ENCODE peak calls at places on chromosomes 6 and 20, in seven cellular contexts. One of them, this sample, is unnamed. For H3K4me1, the result is how much of the 10 kb centered on the place peaks cover.

GRCh38 chr6:23354004-23354403 is 772.0 kb upstream of the NRSN1 start:
- DNase-seq in pancreas: no peak
- DNase-seq in breast epithelium: no peak
- DNase-seq in MM.1S: no peak
- DNase-seq in body of pancreas: no peak
- DNase-seq in upper lobe of right lung: no peak
- DNase-seq in suprapubic skin: no peak
- DNase-seq in this sample: no peak

GRCh38 chr6:120378582-120379220 is 955.6 kb downstream of the TBC1D32 start:
- DNase-seq in pancreas: no peak
- DNase-seq in breast epithelium: no peak
- DNase-seq in MM.1S: peak
- DNase-seq in body of pancreas: peak
- DNase-seq in upper lobe of right lung: no peak
- DNase-seq in suprapubic skin: no peak
- DNase-seq in this sample: no peak

GRCh38 chr20:18705906-18706305 is 107.7 kb upstream of the SCP2D1 start:
- DNase-seq in pancreas: no peak
- DNase-seq in breast epithelium: no peak
- DNase-seq in MM.1S: no peak
- DNase-seq in body of pancreas: no peak
- DNase-seq in upper lobe of right lung: no peak
- DNase-seq in suprapubic skin: no peak
- DNase-seq in this sample: no peak

GRCh38 chr6:6841571-6841970 is 253.1 kb downstream of the LY86 start:
- DNase-seq in pancreas: no peak
- DNase-seq in breast epithelium: no peak
- DNase-seq in MM.1S: no peak
- DNase-seq in body of pancreas: no peak
- DNase-seq in upper lobe of right lung: no peak
- DNase-seq in suprapubic skin: no peak
- DNase-seq in this sample: no peak

GRCh38 chr6:150627601-150628012 is 27.9 kb downstream of the PLEKHG1 start:
- DNase-seq in pancreas: no peak
- DNase-seq in breast epithelium: no peak
- DNase-seq in MM.1S: no peak
- DNase-seq in body of pancreas: no peak
- DNase-seq in upper lobe of right lung: no peak
- DNase-seq in suprapubic skin: no peak
- DNase-seq in this sample: no peak

GRCh38 chr20:52682271-52682670 is 289.9 kb upstream of the TSHZ2 start:
- DNase-seq in pancreas: no peak
- DNase-seq in breast epithelium: no peak
- DNase-seq in MM.1S: no peak
- DNase-seq in body of pancreas: no peak
- DNase-seq in upper lobe of right lung: no peak
- DNase-seq in suprapubic skin: no peak
- DNase-seq in this sample: no peak

GRCh38 chr6:149169761-149170359 is 147.7 kb upstream of the TAB2 start:
- DNase-seq in pancreas: no peak
- DNase-seq in breast epithelium: no peak
- DNase-seq in MM.1S: no peak
- DNase-seq in body of pancreas: no peak
- DNase-seq in upper lobe of right lung: no peak
- DNase-seq in suprapubic skin: no peak
- DNase-seq in this sample: no peak

GRCh38 chr20:23666189-23666588 is 22.6 kb downstream of the CST4 start:
- DNase-seq in pancreas: no peak
- DNase-seq in breast epithelium: no peak
- DNase-seq in MM.1S: no peak
- DNase-seq in body of pancreas: no peak
- DNase-seq in upper lobe of right lung: no peak
- DNase-seq in suprapubic skin: no peak
- DNase-seq in this sample: no peak

GRCh38 chr20:59632426-59633113 is 28.2 kb downstream of the PHACTR3 start:
- DNase-seq in pancreas: no peak
- DNase-seq in breast epithelium: no peak
- DNase-seq in MM.1S: no peak
- DNase-seq in body of pancreas: no peak
- DNase-seq in upper lobe of right lung: no peak
- DNase-seq in suprapubic skin: no peak
- DNase-seq in this sample: no peak

GRCh38 chr20:33659341-33660034 is 2.6 kb upstream of the C20orf144 start:
- DNase-seq in pancreas: peak
- DNase-seq in breast epithelium: no peak
- DNase-seq in MM.1S: no peak
- DNase-seq in body of pancreas: no peak
- DNase-seq in upper lobe of right lung: no peak
- DNase-seq in suprapubic skin: no peak
- DNase-seq in this sample: no peak

GRCh38 chr6:44061375-44062104 is 65.7 kb downstream of the MRPL14 start:
- DNase-seq in pancreas: no peak
- DNase-seq in breast epithelium: no peak
- DNase-seq in MM.1S: no peak
- DNase-seq in body of pancreas: no peak
- DNase-seq in upper lobe of right lung: no peak
- DNase-seq in suprapubic skin: no peak
- DNase-seq in this sample: no peak

GRCh38 chr6:163570579-163571231 is 156.2 kb downstream of the QKI start:
- DNase-seq in pancreas: no peak
- DNase-seq in breast epithelium: no peak
- DNase-seq in MM.1S: no peak
- DNase-seq in body of pancreas: no peak
- DNase-seq in upper lobe of right lung: no peak
- DNase-seq in suprapubic skin: no peak
- DNase-seq in this sample: no peak

GRCh38 chr6:56837322-56837894 is 117.5 kb upstream of the BEND6 start:
- DNase-seq in pancreas: no peak
- DNase-seq in breast epithelium: no peak
- DNase-seq in MM.1S: no peak
- DNase-seq in body of pancreas: no peak
- DNase-seq in upper lobe of right lung: no peak
- DNase-seq in suprapubic skin: no peak
- DNase-seq in this sample: no peak
- H3K4me1 ChIP-seq in pancreas: under half
- H3K4me1 ChIP-seq in breast epithelium: under half
- H3K4me1 ChIP-seq in MM.1S: under half
- H3K4me1 ChIP-seq in body of pancreas: under half
- H3K4me1 ChIP-seq in upper lobe of right lung: under half
- H3K4me1 ChIP-seq in suprapubic skin: under half
- H3K4me1 ChIP-seq in this sample: under half

DNA sequence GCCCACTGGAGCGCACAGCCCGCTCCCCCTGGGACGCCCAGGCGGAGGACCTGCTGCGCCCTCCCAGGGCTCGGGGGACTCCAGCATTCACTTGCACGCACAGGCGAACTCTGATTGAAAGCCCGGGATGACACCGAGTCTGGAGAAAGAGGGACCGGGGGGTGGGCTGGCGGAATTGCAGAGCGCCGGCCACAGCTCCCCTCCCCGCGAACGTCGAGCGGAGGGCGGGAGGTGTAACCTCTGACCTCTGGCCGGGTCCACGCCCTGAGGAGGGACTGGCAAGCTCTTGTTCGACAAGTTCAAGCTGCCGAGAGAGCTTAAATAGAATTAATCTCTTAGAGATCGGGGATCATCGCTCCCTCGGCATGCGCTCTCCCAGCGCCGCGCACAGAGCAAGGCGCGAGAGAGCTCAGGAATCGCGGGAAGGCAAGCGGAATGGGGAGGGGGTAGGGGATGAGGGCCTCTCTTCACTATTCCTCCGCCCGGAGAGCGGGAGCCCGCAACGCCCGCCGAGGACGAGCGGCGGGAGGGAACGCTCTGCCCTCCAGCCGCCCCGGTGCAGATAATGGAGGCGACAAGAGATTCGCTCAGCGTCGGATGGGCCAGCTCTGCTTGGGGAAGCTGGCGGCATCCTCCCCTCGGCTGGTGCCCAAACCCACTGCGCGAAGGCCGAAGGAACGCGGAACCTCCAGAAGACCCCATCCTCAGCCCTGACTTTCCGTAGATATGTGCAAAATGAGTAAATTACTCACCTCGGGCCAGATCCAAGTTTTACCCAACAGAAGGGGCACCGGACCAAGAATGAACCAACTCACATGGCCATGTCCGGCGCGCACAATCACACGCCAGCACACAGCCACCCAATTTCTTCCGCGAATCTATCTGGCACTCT is 761 bp upstream of the NR2E1 start:
- DNase-seq in pancreas: peak
- DNase-seq in breast epithelium: no peak
- DNase-seq in MM.1S: no peak
- DNase-seq in body of pancreas: no peak
- DNase-seq in upper lobe of right lung: no peak
- DNase-seq in suprapubic skin: no peak
- DNase-seq in this sample: no peak
- H3K4me1 ChIP-seq in pancreas: under half
- H3K4me1 ChIP-seq in breast epithelium: under half
- H3K4me1 ChIP-seq in MM.1S: under half
- H3K4me1 ChIP-seq in body of pancreas: under half
- H3K4me1 ChIP-seq in upper lobe of right lung: half or more
- H3K4me1 ChIP-seq in suprapubic skin: half or more
- H3K4me1 ChIP-seq in this sample: half or more

DNA sequence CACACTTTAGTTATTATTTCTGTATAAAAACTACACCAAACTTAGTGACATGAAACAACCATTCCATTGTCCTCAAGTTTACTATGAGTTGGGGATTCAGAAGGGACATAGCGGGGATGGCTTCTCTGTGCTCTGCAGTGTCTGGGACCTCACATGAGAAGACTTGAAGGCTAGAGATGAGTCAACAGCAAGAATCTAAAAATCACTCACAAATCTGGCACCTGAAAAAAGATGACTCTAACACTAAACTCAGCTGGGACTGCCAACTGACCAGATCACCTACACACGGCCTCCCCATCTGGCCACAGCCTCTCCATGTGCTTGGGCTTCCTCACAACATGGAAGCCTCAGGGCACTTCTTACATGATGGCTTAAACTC is 63.0 kb upstream of the EYA2 start:
- DNase-seq in pancreas: no peak
- DNase-seq in breast epithelium: no peak
- DNase-seq in MM.1S: no peak
- DNase-seq in body of pancreas: no peak
- DNase-seq in upper lobe of right lung: no peak
- DNase-seq in suprapubic skin: no peak
- DNase-seq in this sample: no peak
- H3K4me1 ChIP-seq in pancreas: under half
- H3K4me1 ChIP-seq in breast epithelium: under half
- H3K4me1 ChIP-seq in MM.1S: under half
- H3K4me1 ChIP-seq in body of pancreas: under half
- H3K4me1 ChIP-seq in upper lobe of right lung: under half
- H3K4me1 ChIP-seq in suprapubic skin: under half
- H3K4me1 ChIP-seq in this sample: under half

DNA sequence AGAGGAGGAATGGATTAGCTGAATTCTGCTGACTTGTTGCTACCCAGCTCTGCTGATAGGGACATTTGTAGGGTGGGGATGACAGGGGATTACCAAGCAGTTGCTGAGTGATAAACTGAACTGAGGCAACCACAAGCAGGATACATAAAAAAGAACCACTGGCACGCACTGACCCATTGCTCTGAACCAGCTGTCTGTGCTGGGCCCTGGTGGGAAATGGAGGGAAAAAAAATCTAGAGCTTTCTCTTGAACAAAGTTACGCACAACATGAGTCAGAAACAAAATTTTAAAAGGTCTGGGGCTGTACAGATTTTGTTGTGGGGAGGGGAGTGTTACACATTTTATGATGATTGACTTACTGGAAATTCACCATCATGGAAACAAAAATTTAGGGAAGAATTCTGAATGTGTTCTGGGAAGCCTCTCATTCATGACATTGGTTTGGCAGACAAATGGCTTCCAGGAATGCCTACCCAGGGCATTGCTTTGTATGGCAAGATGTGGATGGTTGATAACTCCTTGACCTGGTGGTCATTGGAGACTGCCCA is 37.7 kb downstream of the FOXO3 start:
- DNase-seq in pancreas: no peak
- DNase-seq in breast epithelium: no peak
- DNase-seq in MM.1S: peak
- DNase-seq in body of pancreas: no peak
- DNase-seq in upper lobe of right lung: no peak
- DNase-seq in suprapubic skin: no peak
- DNase-seq in this sample: no peak
- H3K4me1 ChIP-seq in pancreas: under half
- H3K4me1 ChIP-seq in breast epithelium: under half
- H3K4me1 ChIP-seq in MM.1S: half or more
- H3K4me1 ChIP-seq in body of pancreas: half or more
- H3K4me1 ChIP-seq in upper lobe of right lung: half or more
- H3K4me1 ChIP-seq in suprapubic skin: half or more
- H3K4me1 ChIP-seq in this sample: under half

GRCh38 chr6:85672623-85673022 is 29.9 kb upstream of the SYNCRIP start:
- DNase-seq in pancreas: no peak
- DNase-seq in breast epithelium: no peak
- DNase-seq in MM.1S: no peak
- DNase-seq in body of pancreas: no peak
- DNase-seq in upper lobe of right lung: no peak
- DNase-seq in suprapubic skin: no peak
- DNase-seq in this sample: no peak
- H3K4me1 ChIP-seq in pancreas: under half
- H3K4me1 ChIP-seq in breast epithelium: under half
- H3K4me1 ChIP-seq in MM.1S: under half
- H3K4me1 ChIP-seq in body of pancreas: under half
- H3K4me1 ChIP-seq in upper lobe of right lung: under half
- H3K4me1 ChIP-seq in suprapubic skin: half or more
- H3K4me1 ChIP-seq in this sample: under half

GRCh38 chr6:137872071-137872470 is 5.0 kb downstream of the TNFAIP3 start:
- DNase-seq in pancreas: no peak
- DNase-seq in breast epithelium: no peak
- DNase-seq in MM.1S: no peak
- DNase-seq in body of pancreas: no peak
- DNase-seq in upper lobe of right lung: no peak
- DNase-seq in suprapubic skin: no peak
- DNase-seq in this sample: no peak
- H3K4me1 ChIP-seq in pancreas: under half
- H3K4me1 ChIP-seq in breast epithelium: under half
- H3K4me1 ChIP-seq in MM.1S: under half
- H3K4me1 ChIP-seq in body of pancreas: half or more
- H3K4me1 ChIP-seq in upper lobe of right lung: half or more
- H3K4me1 ChIP-seq in suprapubic skin: half or more
- H3K4me1 ChIP-seq in this sample: under half

DNA sequence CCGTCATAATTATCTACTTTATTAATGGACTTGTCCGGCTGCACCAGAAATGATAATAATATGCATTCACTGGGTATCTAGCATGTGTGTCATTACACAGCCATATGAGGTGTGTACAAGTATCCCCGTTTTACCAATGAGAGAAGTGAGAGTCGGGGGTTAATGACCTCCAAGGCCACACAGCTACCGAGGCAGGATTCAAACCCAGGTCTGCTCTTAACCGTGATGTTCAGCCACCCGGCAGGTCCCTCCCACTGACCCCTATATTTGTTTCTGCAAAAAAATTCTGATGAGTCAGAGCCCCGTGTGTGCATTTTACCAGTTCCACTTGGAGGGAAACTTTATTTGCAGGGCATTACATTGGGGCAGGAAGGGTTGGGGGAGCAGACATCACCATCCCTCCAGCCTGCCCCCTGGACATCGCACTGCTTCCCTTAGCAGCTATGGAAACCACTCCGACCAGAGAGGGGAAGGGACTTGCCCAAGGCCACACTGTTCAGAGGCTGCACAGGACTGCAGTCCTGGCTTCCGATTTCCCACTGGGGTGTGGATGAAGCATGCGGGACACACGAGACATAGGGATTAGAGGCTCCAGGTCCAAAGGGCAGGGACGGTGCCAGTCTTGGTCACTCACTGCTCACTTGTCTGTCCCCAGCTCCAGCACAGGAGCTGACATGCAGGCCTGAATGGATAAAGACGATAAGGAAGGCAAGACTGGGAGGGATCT is 10.1 kb upstream of the SRC start:
- DNase-seq in pancreas: no peak
- DNase-seq in breast epithelium: no peak
- DNase-seq in MM.1S: no peak
- DNase-seq in body of pancreas: no peak
- DNase-seq in upper lobe of right lung: no peak
- DNase-seq in suprapubic skin: no peak
- DNase-seq in this sample: peak
- H3K4me1 ChIP-seq in pancreas: under half
- H3K4me1 ChIP-seq in breast epithelium: under half
- H3K4me1 ChIP-seq in MM.1S: under half
- H3K4me1 ChIP-seq in body of pancreas: under half
- H3K4me1 ChIP-seq in upper lobe of right lung: under half
- H3K4me1 ChIP-seq in suprapubic skin: under half
- H3K4me1 ChIP-seq in this sample: under half